ENCODE peak calls at places on chromosomes 7 and 10, in six cellular contexts. One of them, this sample, is unnamed.

GRCh38 chr7:158123214-158123613 is 464.4 kb downstream of the PTPRN2 start:
- DNase-seq in CD8-positive, alpha-beta memory T cell: no peak
- DNase-seq in nucleus accumbens: no peak
- DNase-seq in cardiac muscle cell: no peak
- DNase-seq in ELF-1: no peak
- DNase-seq in erythroblast: no peak
- DNase-seq in this sample: no peak

GRCh38 chr7:104836976-104837375 is 177.0 kb upstream of the KMT2E start:
- DNase-seq in CD8-positive, alpha-beta memory T cell: no peak
- DNase-seq in nucleus accumbens: no peak
- DNase-seq in cardiac muscle cell: no peak
- DNase-seq in ELF-1: no peak
- DNase-seq in erythroblast: no peak
- DNase-seq in this sample: no peak

GRCh38 chr7:134473861-134474291 is 15.0 kb upstream of the AKR1B1 start:
- DNase-seq in CD8-positive, alpha-beta memory T cell: no peak
- DNase-seq in nucleus accumbens: no peak
- DNase-seq in cardiac muscle cell: peak
- DNase-seq in ELF-1: no peak
- DNase-seq in erythroblast: no peak
- DNase-seq in this sample: peak

GRCh38 chr7:21944616-21945373 is 904 bp downstream of the CDCA7L start:
- DNase-seq in CD8-positive, alpha-beta memory T cell: no peak
- DNase-seq in nucleus accumbens: no peak
- DNase-seq in cardiac muscle cell: peak
- DNase-seq in ELF-1: peak
- DNase-seq in erythroblast: peak
- DNase-seq in this sample: peak

GRCh38 chr7:43648725-43649406 is 66.0 kb downstream of the STK17A start:
- DNase-seq in CD8-positive, alpha-beta memory T cell: peak
- DNase-seq in nucleus accumbens: no peak
- DNase-seq in cardiac muscle cell: peak
- DNase-seq in ELF-1: peak
- DNase-seq in erythroblast: no peak
- DNase-seq in this sample: no peak

GRCh38 chr10:43865275-43866135 is 216.8 kb upstream of the ZNF32 start:
- DNase-seq in CD8-positive, alpha-beta memory T cell: no peak
- DNase-seq in nucleus accumbens: no peak
- DNase-seq in cardiac muscle cell: peak
- DNase-seq in ELF-1: no peak
- DNase-seq in erythroblast: no peak
- DNase-seq in this sample: no peak

GRCh38 chr10:127218658-127219057 is 22.3 kb upstream of the INSYN2A start:
- DNase-seq in CD8-positive, alpha-beta memory T cell: no peak
- DNase-seq in nucleus accumbens: no peak
- DNase-seq in cardiac muscle cell: no peak
- DNase-seq in ELF-1: no peak
- DNase-seq in erythroblast: no peak
- DNase-seq in this sample: no peak

GRCh38 chr10:5587151-5588079 is 62.7 kb downstream of the CALML3 start:
- DNase-seq in CD8-positive, alpha-beta memory T cell: no peak
- DNase-seq in nucleus accumbens: no peak
- DNase-seq in cardiac muscle cell: peak
- DNase-seq in ELF-1: peak
- DNase-seq in erythroblast: no peak
- DNase-seq in this sample: no peak

GRCh38 chr10:1132584-1132983 is 76.4 kb downstream of the WDR37 start:
- DNase-seq in CD8-positive, alpha-beta memory T cell: no peak
- DNase-seq in nucleus accumbens: no peak
- DNase-seq in cardiac muscle cell: no peak
- DNase-seq in ELF-1: no peak
- DNase-seq in erythroblast: no peak
- DNase-seq in this sample: no peak

GRCh38 chr10:116836087-116836486 is 13.2 kb upstream of the ENO4 start:
- DNase-seq in CD8-positive, alpha-beta memory T cell: no peak
- DNase-seq in nucleus accumbens: no peak
- DNase-seq in cardiac muscle cell: no peak
- DNase-seq in ELF-1: peak
- DNase-seq in erythroblast: no peak
- DNase-seq in this sample: no peak